ENCODE peak calls at places on chromosomes 7 and 10, in five cellular contexts. X is GM03348; Q is AG08395; M is stimulated activated CD8-positive, alpha-beta memory T cell treated with anti-CD3 and anti-CD28 coated beads, Interleukin-2, amount 100 ng/mL, for 48 hours; K is activated CD4-positive, alpha-beta T cell treated with anti-CD3 and anti-CD28 coated beads, Interleukin-2, amount 50 U/mL, for 24 hours. E is an unnamed sample.

GRCh38 chr10:28280652-28281051 is 22.2 kb downstream of the MPP7 start:
- DNase-seq in K (no peak), Q (peak), M (no peak), X (peak), E (no peak)

GRCh38 chr10:95214369-95214768 is 20.3 kb downstream of the ACSM6 start:
- DNase-seq in M (no peak), K (no peak), X (no peak), Q (no peak), E (no peak)

GRCh38 chr7:7178081-7178480 is 4.3 kb upstream of the C1GALT1 start:
- DNase-seq in M (no peak), X (no peak), Q (no peak), K (no peak), E (no peak)

GRCh38 chr10:49005270-49005669 is 65.6 kb upstream of the LRRC18 start:
- DNase-seq in K (no peak), Q (no peak), X (no peak), M (no peak), E (no peak)

GRCh38 chr10:113297226-113297625 is 255.6 kb upstream of the HABP2 start:
- DNase-seq in K (no peak), M (no peak), Q (peak), X (peak), E (no peak)

GRCh38 chr10:86004310-86004709 is 362.3 kb downstream of the GRID1 start:
- DNase-seq in M (no peak), Q (no peak), K (no peak), X (no peak), E (no peak)

GRCh38 chr10:34377833-34378232 is 437.3 kb downstream of the PARD3 start:
- DNase-seq in M (no peak), K (no peak), Q (no peak), X (no peak), E (no peak)

GRCh38 chr10:132130286-132131265 is 56.2 kb upstream of the DPYSL4 start:
- DNase-seq in K (no peak), Q (no peak), M (no peak), X (no peak), E (no peak)

E was measured in cerebellar cortex.